ENCODE peak calls at places on chromosomes 16 and 17, in four cellular contexts. C is activated naive CD4-positive, alpha-beta T cell treated with anti-CD3 and anti-CD28 coated beads, Interleukin-2, amount 50 U/mL, for 72 hours; I is T-helper 9 cell; Y is activated gamma-delta T cell treated with Interleukin-2 at 50 U/mL for 16 hours. U is an unnamed sample.

GRCh38 chr17:48440660-48441059 is 10.6 kb upstream of the SKAP1 start:
- DNase-seq in C (no peak), I (no peak), Y (no peak), U (no peak)

GRCh38 chr16:23996258-23996955 is 160.6 kb downstream of the PRKCB start:
- DNase-seq in C (no peak), I (no peak), Y (no peak), U (no peak)

GRCh38 chr16:87822002-87822390 is 47.3 kb downstream of the SLC7A5 start:
- DNase-seq in C (no peak), I (no peak), Y (no peak), U (no peak)

GRCh38 chr16:15585956-15586355 is 57.0 kb downstream of the MARF1 start:
- DNase-seq in C (no peak), I (no peak), Y (no peak), U (no peak)

GRCh38 chr17:83153681-83154310 is 74.4 kb downstream of the METRNL start:
- DNase-seq in C (peak), I (no peak), Y (no peak), U (no peak)

GRCh38 chr17:77098884-77099545 is 41.8 kb upstream of the SEC14L1 start:
- DNase-seq in C (no peak), I (no peak), Y (no peak), U (no peak)

GRCh38 chr17:76566988-76567431 is 18.6 kb downstream of the ST6GALNAC2 start:
- DNase-seq in C (no peak), I (no peak), Y (no peak), U (no peak)

GRCh38 chr17:77608431-77608830 is 350.1 kb upstream of the TNRC6C start:
- DNase-seq in C (no peak), I (no peak), Y (no peak), U (no peak)

GRCh38 chr16:75043175-75043937 is 44.5 kb downstream of the ZNRF1 start:
- DNase-seq in C (no peak), I (no peak), Y (no peak), U (no peak)

GRCh38 chr17:1100382-1100781 is 79.4 kb downstream of the ABR start:
- DNase-seq in C (no peak), I (no peak), Y (no peak), U (no peak)

GRCh38 chr17:2904135-2904534 is 107.9 kb downstream of the RAP1GAP2 start:
- DNase-seq in C (no peak), I (no peak), Y (no peak), U (peak)

GRCh38 chr17:42759982-42760651 is 910 bp upstream of the RAMP2 start:
- DNase-seq in C (no peak), I (no peak), Y (no peak), U (no peak)

GRCh38 chr16:535446-536405 is 8.2 kb downstream of the CAPN15 start:
- DNase-seq in C (no peak), I (no peak), Y (no peak), U (peak)

GRCh38 chr16:55272787-55273186 is 51.2 kb upstream of the IRX6 start:
- DNase-seq in C (no peak), I (no peak), Y (no peak), U (no peak)

GRCh38 chr16:71585318-71585703 is 8.4 kb upstream of the TAT start:
- DNase-seq in C (no peak), I (no peak), Y (no peak), U (no peak)

GRCh38 chr16:4244254-4244812 is 2.5 kb upstream of the SRL start:
- DNase-seq in C (no peak), I (no peak), Y (no peak), U (no peak)